ENCODE peak calls at places on chromosomes 7 and 10, in four cellular contexts. J is activated CD4-positive, alpha-beta T cell treated with anti-CD3 and anti-CD28 coated beads for 24 hours; C is SW480; Y is hippocampal formation. D is an unnamed sample.

GRCh38 chr7:83934118-83934734 is 260.4 kb downstream of the SEMA3A start:
- DNase-seq in J (no peak), C (peak), Y (peak), D (no peak)

GRCh38 chr7:29196191-29196590 is 1.6 kb downstream of the CHN2 start:
- DNase-seq in J (no peak), C (no peak), Y (no peak), D (peak)

GRCh38 chr7:1053002-1053411 is 8.7 kb downstream of the GPR146 start:
- DNase-seq in J (no peak), C (no peak), Y (no peak), D (no peak)

GRCh38 chr10:77841711-77842375 is 84.7 kb downstream of the DLG5 start:
- DNase-seq in J (no peak), C (no peak), Y (no peak), D (no peak)

GRCh38 chr7:2638224-2638991 is 6.6 kb downstream of the TTYH3 start:
- DNase-seq in J (no peak), C (no peak), Y (no peak), D (no peak)

GRCh38 chr10:65550761-65551160 is 1375.1 kb upstream of the LRRTM3 start:
- DNase-seq in J (no peak), C (no peak), Y (no peak), D (no peak)

GRCh38 chr10:100174699-100175677 is 10.8 kb downstream of the ERLIN1 start:
- DNase-seq in J (no peak), C (no peak), Y (no peak), D (no peak)

GRCh38 chr10:32141018-32141807 is 85.0 kb upstream of the KIF5B start:
- DNase-seq in J (no peak), C (no peak), Y (no peak), D (peak)

GRCh38 chr7:18165176-18165575 is 137.5 kb upstream of the PRPS1L1 start:
- DNase-seq in J (no peak), C (no peak), Y (no peak), D (no peak)

GRCh38 chr7:66910789-66911188 is 10.2 kb upstream of the TMEM248 start:
- DNase-seq in J (no peak), C (no peak), Y (no peak), D (no peak)

GRCh38 chr10:58177362-58177947 is 90.2 kb downstream of the IPMK start:
- DNase-seq in J (no peak), C (peak), Y (peak), D (peak)